ENCODE peak calls at places on chromosomes 11 and 22, in six cellular contexts. J is fibroblast of villous mesenchyme, N is skeletal muscle cell, U is HFF-Myc, F is AG09309, Y is dorsolateral prefrontal cortex. T is an unnamed sample.

GRCh38 chr11:61019037-61019817 is 47.7 kb downstream of the CD6 start:
- DNase-seq in J (no peak), N (no peak), U (no peak), F (no peak), Y (no peak), T (no peak)

GRCh38 chr11:61966673-61967176 is 709 bp downstream of the FTH1 start:
- DNase-seq in J (peak), N (no peak), U (no peak), F (no peak), Y (no peak), T (no peak)

GRCh38 chr11:15006139-15006759 is 34.1 kb upstream of the CALCA start:
- DNase-seq in J (peak), N (peak), U (peak), F (peak), Y (no peak), T (peak)

GRCh38 chr11:108965602-108966001 is 300.7 kb downstream of the DDX10 start:
- DNase-seq in J (peak), N (peak), U (peak), F (peak), Y (no peak), T (no peak)

GRCh38 chr11:87926250-87926970 is 248.8 kb downstream of the RAB38 start:
- DNase-seq in J (peak), N (peak), U (peak), F (peak), Y (no peak), T (peak)

GRCh38 chr22:44575344-44576268 is 77.6 kb upstream of the RTL6 start:
- DNase-seq in J (no peak), N (no peak), U (no peak), F (no peak), Y (no peak), T (no peak)

GRCh38 chr11:32188785-32189184 is 97.9 kb downstream of the RCN1 start:
- DNase-seq in J (no peak), N (no peak), U (no peak), F (no peak), Y (no peak), T (no peak)

GRCh38 chr22:23086787-23087186 is 16.5 kb downstream of the GNAZ start:
- DNase-seq in J (no peak), N (no peak), U (no peak), F (no peak), Y (no peak), T (no peak)

GRCh38 chr22:44200451-44200850 is 19.7 kb downstream of the PARVG start:
- DNase-seq in J (no peak), N (no peak), U (no peak), F (no peak), Y (peak), T (no peak)

GRCh38 chr11:120547301-120547700 is 35.8 kb downstream of the GRIK4 start:
- DNase-seq in J (no peak), N (no peak), U (no peak), F (no peak), Y (no peak), T (no peak)

GRCh38 chr11:45078236-45079074 is 68.0 kb upstream of the PRDM11 start:
- DNase-seq in J (peak), N (no peak), U (no peak), F (no peak), Y (no peak), T (no peak)

GRCh38 chr11:95138448-95138847 is 48.8 kb downstream of the ENDOD1 start:
- DNase-seq in J (peak), N (no peak), U (no peak), F (no peak), Y (no peak), T (no peak)

GRCh38 chr11:32137263-32137662 is 46.4 kb downstream of the RCN1 start:
- DNase-seq in J (peak), N (peak), U (peak), F (peak), Y (no peak), T (peak)

GRCh38 chr11:931385-931784 is 5.7 kb downstream of the AP2A2 start:
- DNase-seq in J (no peak), N (no peak), U (peak), F (no peak), Y (no peak), T (no peak)

GRCh38 chr22:32920032-32920628 is 118.6 kb downstream of the TIMP3 start:
- DNase-seq in J (peak), N (peak), U (no peak), F (peak), Y (no peak), T (no peak)

GRCh38 chr22:35634981-35635540 is 13.2 kb upstream of the APOL6 start:
- DNase-seq in J (no peak), N (no peak), U (no peak), F (no peak), Y (no peak), T (no peak)

GRCh38 chr11:103968685-103969084 is 67.8 kb upstream of the DDI1 start:
- DNase-seq in J (no peak), N (no peak), U (no peak), F (no peak), Y (no peak), T (no peak)

GRCh38 chr11:46369458-46370152 is 11.9 kb upstream of the MDK start:
- DNase-seq in J (peak), N (no peak), U (no peak), F (no peak), Y (peak), T (peak)

GRCh38 chr11:126197277-126197939 is 14.0 kb downstream of the RPUSD4 start:
- DNase-seq in J (peak), N (peak), U (peak), F (no peak), Y (no peak), T (no peak)

GRCh38 chr11:75474878-75475766 is 42.1 kb upstream of the KLHL35 start:
- DNase-seq in J (peak), N (no peak), U (no peak), F (no peak), Y (no peak), T (no peak)

GRCh38 chr22:50600541-50600940 is at the start of gene MAPK8IP2:
- DNase-seq in J (no peak), N (no peak), U (no peak), F (no peak), Y (peak), T (no peak)
- H3K4me3 ChIP-seq in J (peak), N (peak), U (no peak), F (no peak), Y (peak), T (peak)

GRCh38 chr11:72039108-72039850 is 40.6 kb downstream of the IL18BP start:
- DNase-seq in J (peak), N (no peak), U (peak), F (no peak), Y (no peak), T (no peak)

GRCh38 chr11:72040497-72041363 is 39.6 kb downstream of the NUMA1 start:
- DNase-seq in J (peak), N (peak), U (peak), F (peak), Y (peak), T (peak)

GRCh38 chr11:72036687-72037086 is 38.0 kb downstream of the IL18BP start:
- DNase-seq in J (no peak), N (no peak), U (no peak), F (no peak), Y (no peak), T (no peak)

GRCh38 chr11:72037554-72038311 is 39.0 kb downstream of the IL18BP start:
- DNase-seq in J (peak), N (peak), U (no peak), F (no peak), Y (no peak), T (no peak)

GRCh38 chr11:72038491-72038890 is 39.8 kb downstream of the IL18BP start:
- DNase-seq in J (peak), N (peak), U (peak), F (peak), Y (peak), T (no peak)
- H3K4me3 ChIP-seq in J (peak), N (peak), U (peak), F (peak), Y (peak), T (peak)

GRCh38 chr11:130166457-130166784 is 6.8 kb downstream of the ST14 start:
- DNase-seq in J (peak), N (peak), U (peak), F (peak), Y (no peak), T (peak)
- H3K4me3 ChIP-seq in J (no peak), N (no peak), U (no peak), F (no peak), Y (no peak), T (no peak)

GRCh38 chr11:113771964-113772363 is 1.5 kb downstream of the ZW10 start:
- DNase-seq in J (no peak), N (no peak), U (no peak), F (no peak), Y (no peak), T (no peak)
- H3K4me3 ChIP-seq in J (no peak), N (no peak), U (peak), F (no peak), Y (peak), T (no peak)

DNA sequence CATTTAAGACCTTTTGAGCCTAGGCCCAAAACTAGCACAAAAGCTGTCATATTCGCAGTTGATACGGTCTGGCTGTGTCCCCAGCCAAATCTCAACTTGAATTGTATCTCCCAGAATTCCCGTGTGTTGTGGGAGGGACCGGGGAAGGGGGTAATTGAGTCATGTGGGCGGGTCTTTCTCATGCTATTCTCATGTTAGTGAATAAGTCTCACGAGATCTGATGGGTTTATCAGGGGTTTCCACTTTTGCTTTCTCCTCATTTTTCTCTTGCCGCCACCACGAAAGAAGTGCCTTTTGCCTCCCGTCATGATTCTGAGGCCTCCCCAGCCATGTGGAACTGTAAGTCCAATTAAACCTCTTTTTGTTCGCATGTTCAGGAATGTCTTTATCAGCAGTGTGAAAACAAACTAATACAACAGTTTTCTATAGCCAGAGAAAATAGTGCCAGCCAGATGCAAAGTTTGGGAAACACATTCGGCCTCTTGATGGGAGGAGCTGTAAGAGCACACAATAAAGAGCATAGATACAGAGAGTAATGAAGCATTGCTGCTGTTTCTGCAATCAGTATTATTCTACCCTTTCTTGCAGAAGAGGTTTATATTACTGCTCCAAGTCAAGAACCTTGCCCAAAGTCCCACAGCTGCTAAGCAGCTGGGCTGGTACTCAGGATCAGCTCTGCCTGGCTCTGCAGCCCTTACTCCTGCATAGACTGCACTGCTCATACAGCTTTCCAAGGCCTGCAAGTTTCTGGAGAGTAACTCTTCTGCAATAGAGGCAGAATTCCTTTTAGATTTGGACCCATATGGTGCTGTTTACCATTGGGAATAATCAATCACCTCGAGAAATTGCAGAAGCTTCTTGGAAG is 2.0 kb upstream of the ZNF195 start:
- DNase-seq in J (no peak), N (no peak), U (no peak), F (no peak), Y (no peak), T (no peak)
- H3K4me3 ChIP-seq in J (peak), N (peak), U (peak), F (no peak), Y (no peak), T (no peak)